ENCODE peak calls at places on chromosomes 2 and 18, in nine cellular contexts. J is activated T-helper 2 cell treated with anti-CD3 and anti-CD28 coated beads, Interferon-gamma antibody, Interleukin-2, Interleukin-4, amounts not matched to agents 10 μg/mL and 5 μg/mL and 100 μg/mL, durations not matched to agents 14 hours and 24 hours and 36 hours; K is activated CD4-positive, alpha-beta T cell treated with anti-CD3 and anti-CD28 coated beads for 4 hours; T is GM18507; X is fibroblast of the conjunctiva; B is fibroblast of lung; D is ovary; M is HEK293T; L is astrocyte of the spinal cord. H is an unnamed sample.

GRCh38 chr18:76353500-76353899 is 141.5 kb downstream of the ZNF516 start:
- DNase-seq in J (no peak), X (no peak), L (no peak), D (peak), M (no peak), B (no peak), T (no peak), K (no peak), H (no peak)

GRCh38 chr2:214966420-214966819 is 156.9 kb upstream of the BARD1 start:
- DNase-seq in L (no peak), D (no peak), J (no peak), B (no peak), K (no peak), X (no peak), M (no peak), T (no peak), H (no peak)

GRCh38 chr2:15728247-15728721 is 136.6 kb downstream of the DDX1 start:
- DNase-seq in B (no peak), K (no peak), L (no peak), M (no peak), D (no peak), J (no peak), T (no peak), X (no peak), H (no peak)

GRCh38 chr2:174683392-174683759 is 80.9 kb downstream of the CHRNA1 start:
- DNase-seq in L (peak), M (no peak), K (peak), D (peak), X (no peak), J (no peak), B (peak), T (no peak), H (no peak)

GRCh38 chr2:151491496-151491895 is 81.8 kb downstream of the RIF1 start:
- DNase-seq in D (no peak), T (no peak), L (no peak), J (no peak), B (no peak), X (no peak), K (no peak), M (no peak), H (no peak)

GRCh38 chr2:152063325-152063924 is 35.4 kb downstream of the CACNB4 start:
- DNase-seq in M (no peak), T (no peak), K (no peak), L (no peak), B (no peak), J (no peak), X (no peak), D (no peak), H (no peak)

GRCh38 chr2:211436182-211436581 is 879.8 kb downstream of the CPS1 start:
- DNase-seq in D (no peak), J (no peak), X (no peak), K (no peak), L (no peak), B (no peak), T (no peak), M (no peak), H (no peak)

GRCh38 chr2:222058830-222059229 is 240.0 kb downstream of the PAX3 start:
- DNase-seq in K (no peak), M (no peak), L (peak), D (no peak), B (peak), T (no peak), J (no peak), X (no peak), H (no peak)

GRCh38 chr18:54608008-54608642 is 17.1 kb downstream of the DYNAP start:
- DNase-seq in J (no peak), B (peak), M (no peak), D (no peak), K (no peak), L (peak), X (peak), T (no peak), H (no peak)

GRCh38 chr2:187684181-187684580 is 129.9 kb upstream of the TFPI start:
- DNase-seq in T (no peak), J (no peak), M (no peak), L (no peak), D (no peak), K (no peak), B (peak), X (no peak), H (no peak)

GRCh38 chr18:22194151-22194598 is 24.8 kb downstream of the GATA6 start:
- DNase-seq in L (no peak), D (no peak), X (no peak), K (no peak), J (no peak), T (no peak), M (no peak), B (no peak), H (no peak)

H was measured in suprapubic skin.